ENCODE peak calls at places on chromosomes 6 and 20, in nine cellular contexts. One of them, this sample, is unnamed.

GRCh38 chr6:8006208-8006607 is 58.0 kb downstream of the BLOC1S5 start:
- DNase-seq in AG09309: no peak
- DNase-seq in heart right ventricle: no peak
- DNase-seq in left lung: no peak
- DNase-seq in retinal pigment epithelial cell: no peak
- DNase-seq in CD8-positive, alpha-beta T cell: no peak
- DNase-seq in lung: no peak
- DNase-seq in stomach: no peak
- DNase-seq in ovary: no peak
- DNase-seq in this sample: no peak

GRCh38 chr6:15474196-15474595 is 188.6 kb downstream of the DTNBP1 start:
- DNase-seq in AG09309: peak; percentile 61
- DNase-seq in heart right ventricle: no peak
- DNase-seq in left lung: no peak
- DNase-seq in retinal pigment epithelial cell: no peak
- DNase-seq in CD8-positive, alpha-beta T cell: no peak
- DNase-seq in lung: no peak
- DNase-seq in stomach: no peak
- DNase-seq in ovary: no peak
- DNase-seq in this sample: no peak

GRCh38 chr6:132489376-132489775 is 23.5 kb downstream of the STX7 start:
- DNase-seq in AG09309: no peak
- DNase-seq in heart right ventricle: no peak
- DNase-seq in left lung: no peak
- DNase-seq in retinal pigment epithelial cell: no peak
- DNase-seq in CD8-positive, alpha-beta T cell: no peak
- DNase-seq in lung: no peak
- DNase-seq in stomach: no peak
- DNase-seq in ovary: no peak
- DNase-seq in this sample: no peak

GRCh38 chr6:44512868-44513641 is 125.5 kb downstream of the CDC5L start:
- DNase-seq in AG09309: no peak
- DNase-seq in heart right ventricle: no peak
- DNase-seq in left lung: no peak
- DNase-seq in retinal pigment epithelial cell: no peak
- DNase-seq in CD8-positive, alpha-beta T cell: no peak
- DNase-seq in lung: no peak
- DNase-seq in stomach: no peak
- DNase-seq in ovary: no peak
- DNase-seq in this sample: no peak

GRCh38 chr6:47209632-47210031 is 100.1 kb downstream of the TNFRSF21 start:
- DNase-seq in AG09309: no peak
- DNase-seq in heart right ventricle: peak; percentile 5
- DNase-seq in left lung: no peak
- DNase-seq in retinal pigment epithelial cell: no peak
- DNase-seq in CD8-positive, alpha-beta T cell: no peak
- DNase-seq in lung: no peak
- DNase-seq in stomach: no peak
- DNase-seq in ovary: no peak
- DNase-seq in this sample: no peak

GRCh38 chr6:44126320-44127149 is 717 bp downstream of the MRPL14 start:
- DNase-seq in AG09309: no peak
- DNase-seq in heart right ventricle: peak; percentile 50
- DNase-seq in left lung: peak; percentile 51
- DNase-seq in retinal pigment epithelial cell: no peak
- DNase-seq in CD8-positive, alpha-beta T cell: no peak
- DNase-seq in lung: no peak
- DNase-seq in stomach: peak; percentile 41
- DNase-seq in ovary: peak; percentile 73
- DNase-seq in this sample: no peak

GRCh38 chr20:62186887-62187866 is 4.3 kb downstream of the MTG2 start:
- DNase-seq in AG09309: no peak
- DNase-seq in heart right ventricle: no peak
- DNase-seq in left lung: no peak
- DNase-seq in retinal pigment epithelial cell: no peak
- DNase-seq in CD8-positive, alpha-beta T cell: no peak
- DNase-seq in lung: no peak
- DNase-seq in stomach: no peak
- DNase-seq in ovary: no peak
- DNase-seq in this sample: no peak

GRCh38 chr6:107667790-107668189 is 156.3 kb downstream of the SCML4 start:
- DNase-seq in AG09309: no peak
- DNase-seq in heart right ventricle: no peak
- DNase-seq in left lung: no peak
- DNase-seq in retinal pigment epithelial cell: no peak
- DNase-seq in CD8-positive, alpha-beta T cell: no peak
- DNase-seq in lung: no peak
- DNase-seq in stomach: no peak
- DNase-seq in ovary: no peak
- DNase-seq in this sample: no peak

GRCh38 chr20:2151805-2152727 is 50.4 kb downstream of the STK35 start:
- DNase-seq in AG09309: peak; percentile 40
- DNase-seq in heart right ventricle: no peak
- DNase-seq in left lung: peak; percentile 36
- DNase-seq in retinal pigment epithelial cell: no peak
- DNase-seq in CD8-positive, alpha-beta T cell: no peak
- DNase-seq in lung: peak; percentile 40
- DNase-seq in stomach: peak; percentile 69
- DNase-seq in ovary: no peak
- DNase-seq in this sample: peak; percentile 26

GRCh38 chr6:3748726-3749389 is 2.7 kb downstream of the PXDC1 start:
- DNase-seq in AG09309: no peak
- DNase-seq in heart right ventricle: no peak
- DNase-seq in left lung: no peak
- DNase-seq in retinal pigment epithelial cell: no peak
- DNase-seq in CD8-positive, alpha-beta T cell: no peak
- DNase-seq in lung: no peak
- DNase-seq in stomach: no peak
- DNase-seq in ovary: no peak
- DNase-seq in this sample: no peak
- H3K4me3 ChIP-seq in AG09309: peak overlapping the region; percentile 90
- H3K4me3 ChIP-seq in heart right ventricle: peak overlapping the region; percentile 73
- H3K4me3 ChIP-seq in left lung: peak overlapping the region; percentile 66
- H3K4me3 ChIP-seq in retinal pigment epithelial cell: peak overlapping the region; percentile 81
- H3K4me3 ChIP-seq in CD8-positive, alpha-beta T cell: no peak overlapping the region
- H3K4me3 ChIP-seq in lung: no peak overlapping the region
- H3K4me3 ChIP-seq in stomach: peak overlapping the region; percentile 76
- H3K4me3 ChIP-seq in ovary: no peak overlapping the region
- H3K4me3 ChIP-seq in this sample: peak overlapping the region; percentile 65

GRCh38 chr6:3013901-3014674 is 14.4 kb downstream of the NQO2 start:
- DNase-seq in AG09309: no peak
- DNase-seq in heart right ventricle: no peak
- DNase-seq in left lung: no peak
- DNase-seq in retinal pigment epithelial cell: no peak
- DNase-seq in CD8-positive, alpha-beta T cell: no peak
- DNase-seq in lung: no peak
- DNase-seq in stomach: no peak
- DNase-seq in ovary: no peak
- DNase-seq in this sample: no peak

GRCh38 chr6:3015144-3015543 is 15.4 kb downstream of the NQO2 start:
- DNase-seq in AG09309: no peak
- DNase-seq in heart right ventricle: no peak
- DNase-seq in left lung: no peak
- DNase-seq in retinal pigment epithelial cell: no peak
- DNase-seq in CD8-positive, alpha-beta T cell: no peak
- DNase-seq in lung: no peak
- DNase-seq in stomach: no peak
- DNase-seq in ovary: no peak
- DNase-seq in this sample: no peak

GRCh38 chr6:3016473-3017280 is 17.0 kb downstream of the NQO2 start:
- DNase-seq in AG09309: no peak
- DNase-seq in heart right ventricle: no peak
- DNase-seq in left lung: no peak
- DNase-seq in retinal pigment epithelial cell: no peak
- DNase-seq in CD8-positive, alpha-beta T cell: no peak
- DNase-seq in lung: no peak
- DNase-seq in stomach: no peak
- DNase-seq in ovary: no peak
- DNase-seq in this sample: no peak

GRCh38 chr6:3013486-3013885 is 13.8 kb downstream of the NQO2 start:
- DNase-seq in AG09309: no peak
- DNase-seq in heart right ventricle: peak; percentile 31
- DNase-seq in left lung: peak; percentile 74
- DNase-seq in retinal pigment epithelial cell: no peak
- DNase-seq in CD8-positive, alpha-beta T cell: no peak
- DNase-seq in lung: peak; percentile 60
- DNase-seq in stomach: peak; percentile 38
- DNase-seq in ovary: no peak
- DNase-seq in this sample: no peak

DNA sequence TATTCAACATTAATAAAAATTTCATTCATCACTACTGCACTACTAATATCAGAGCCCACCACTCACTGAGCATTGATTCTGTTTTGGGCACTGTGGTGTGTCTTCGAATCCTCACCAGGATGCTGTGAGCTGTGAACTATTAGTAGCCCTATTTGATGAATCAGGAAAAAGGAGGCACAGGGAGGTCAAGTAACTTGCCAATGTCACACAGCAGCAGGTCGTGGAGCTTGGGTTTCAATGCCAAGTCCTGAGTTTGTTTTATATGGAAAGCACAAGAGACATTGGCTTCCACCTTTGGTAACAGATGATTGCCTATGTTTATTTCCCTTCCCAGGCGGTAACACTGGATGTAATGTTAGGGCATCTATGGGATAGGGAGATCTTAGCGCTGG is 15.0 kb downstream of the NQO2 start:
- DNase-seq in AG09309: no peak
- DNase-seq in heart right ventricle: no peak
- DNase-seq in left lung: no peak
- DNase-seq in retinal pigment epithelial cell: no peak
- DNase-seq in CD8-positive, alpha-beta T cell: no peak
- DNase-seq in lung: no peak
- DNase-seq in stomach: no peak
- DNase-seq in ovary: no peak
- DNase-seq in this sample: no peak
- TF ChIP-seq CTCF in AG09309: no peak
- TF ChIP-seq CTCF in heart right ventricle: no peak
- TF ChIP-seq CTCF in left lung: no peak
- TF ChIP-seq CTCF in retinal pigment epithelial cell: no peak
- TF ChIP-seq CTCF in CD8-positive, alpha-beta T cell: no peak
- TF ChIP-seq CTCF in lung: no peak
- TF ChIP-seq CTCF in stomach: no peak
- TF ChIP-seq CTCF in ovary: no peak
- TF ChIP-seq CTCF in this sample: no peak

DNA sequence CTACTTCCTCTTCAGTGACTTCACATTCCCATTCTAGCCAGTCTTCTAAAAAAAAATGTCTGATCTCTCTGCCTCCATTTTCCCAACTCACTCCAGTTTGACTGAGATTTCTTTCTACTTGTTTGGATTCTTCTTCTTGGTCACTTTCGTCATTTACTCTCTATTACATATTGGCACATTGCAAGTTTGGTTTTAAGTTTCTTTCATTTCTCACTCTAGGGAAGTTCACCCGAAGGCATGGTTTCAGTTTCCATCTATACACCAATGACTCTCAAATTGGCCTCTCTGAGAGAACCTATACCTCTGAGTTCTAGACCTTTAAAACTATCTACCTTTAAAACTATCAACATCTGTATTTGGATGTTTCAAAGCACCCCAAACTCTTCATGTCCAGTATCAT is 51.3 kb downstream of the CD109 start:
- DNase-seq in AG09309: no peak
- DNase-seq in heart right ventricle: no peak
- DNase-seq in left lung: no peak
- DNase-seq in retinal pigment epithelial cell: no peak
- DNase-seq in CD8-positive, alpha-beta T cell: no peak
- DNase-seq in lung: no peak
- DNase-seq in stomach: no peak
- DNase-seq in ovary: no peak
- DNase-seq in this sample: no peak
- H3K4me3 ChIP-seq in AG09309: no peak overlapping the region
- H3K4me3 ChIP-seq in heart right ventricle: no peak overlapping the region
- H3K4me3 ChIP-seq in left lung: peak overlapping the region; percentile 18
- H3K4me3 ChIP-seq in retinal pigment epithelial cell: no peak overlapping the region
- H3K4me3 ChIP-seq in CD8-positive, alpha-beta T cell: no peak overlapping the region
- H3K4me3 ChIP-seq in lung: no peak overlapping the region
- H3K4me3 ChIP-seq in stomach: no peak overlapping the region
- H3K4me3 ChIP-seq in ovary: no peak overlapping the region
- H3K4me3 ChIP-seq in this sample: no peak overlapping the region

DNA sequence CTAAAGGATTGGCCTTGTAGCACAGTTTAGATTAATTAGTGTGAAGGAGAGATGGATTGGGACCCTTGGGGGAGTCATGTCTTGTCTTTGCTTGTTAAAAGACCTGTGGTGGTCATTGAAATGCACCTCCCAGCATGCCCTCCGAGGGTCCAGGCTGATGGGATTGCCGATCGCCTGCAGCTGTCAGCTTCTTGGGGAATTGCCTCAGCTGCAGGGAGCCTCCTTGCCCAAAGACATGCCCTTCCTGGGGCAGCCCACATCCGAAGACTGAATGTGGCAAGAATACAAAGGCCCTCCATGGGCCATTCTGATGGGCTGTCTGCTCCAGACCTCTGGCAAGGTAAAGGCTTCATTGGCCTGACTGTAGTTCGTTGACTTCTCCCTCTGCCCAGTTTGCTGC is 150.7 kb downstream of the FARS2 start:
- DNase-seq in AG09309: no peak
- DNase-seq in heart right ventricle: no peak
- DNase-seq in left lung: no peak
- DNase-seq in retinal pigment epithelial cell: no peak
- DNase-seq in CD8-positive, alpha-beta T cell: no peak
- DNase-seq in lung: no peak
- DNase-seq in stomach: no peak
- DNase-seq in ovary: no peak
- DNase-seq in this sample: no peak
- TF ChIP-seq CTCF in AG09309: no peak
- TF ChIP-seq CTCF in heart right ventricle: no peak
- TF ChIP-seq CTCF in left lung: no peak
- TF ChIP-seq CTCF in retinal pigment epithelial cell: no peak
- TF ChIP-seq CTCF in CD8-positive, alpha-beta T cell: no peak
- TF ChIP-seq CTCF in lung: no peak
- TF ChIP-seq CTCF in stomach: no peak
- TF ChIP-seq CTCF in ovary: no peak
- TF ChIP-seq CTCF in this sample: no peak

GRCh38 chr6:39338406-39338805 is 15.9 kb upstream of the KCNK16 start:
- DNase-seq in AG09309: no peak
- DNase-seq in heart right ventricle: no peak
- DNase-seq in left lung: no peak
- DNase-seq in retinal pigment epithelial cell: no peak
- DNase-seq in CD8-positive, alpha-beta T cell: no peak
- DNase-seq in lung: no peak
- DNase-seq in stomach: no peak
- DNase-seq in ovary: no peak
- DNase-seq in this sample: no peak
- H3K4me3 ChIP-seq in AG09309: no peak overlapping the region
- H3K4me3 ChIP-seq in heart right ventricle: no peak overlapping the region
- H3K4me3 ChIP-seq in left lung: no peak overlapping the region
- H3K4me3 ChIP-seq in retinal pigment epithelial cell: no peak overlapping the region
- H3K4me3 ChIP-seq in CD8-positive, alpha-beta T cell: no peak overlapping the region
- H3K4me3 ChIP-seq in lung: no peak overlapping the region
- H3K4me3 ChIP-seq in stomach: no peak overlapping the region
- H3K4me3 ChIP-seq in ovary: no peak overlapping the region
- H3K4me3 ChIP-seq in this sample: no peak overlapping the region

GRCh38 chr6:1313755-1314503 is 2.0 kb downstream of the FOXQ1 start:
- DNase-seq in AG09309: no peak
- DNase-seq in heart right ventricle: no peak
- DNase-seq in left lung: peak; percentile 49
- DNase-seq in retinal pigment epithelial cell: no peak
- DNase-seq in CD8-positive, alpha-beta T cell: no peak
- DNase-seq in lung: no peak
- DNase-seq in stomach: peak; percentile 75
- DNase-seq in ovary: no peak
- DNase-seq in this sample: no peak
- TF ChIP-seq CTCF in AG09309: peak; percentile 27
- TF ChIP-seq CTCF in heart right ventricle: peak; percentile 38
- TF ChIP-seq CTCF in left lung: peak; percentile 48
- TF ChIP-seq CTCF in retinal pigment epithelial cell: peak; percentile 50
- TF ChIP-seq CTCF in CD8-positive, alpha-beta T cell: no peak
- TF ChIP-seq CTCF in lung: peak; percentile 9
- TF ChIP-seq CTCF in stomach: no peak
- TF ChIP-seq CTCF in ovary: no peak
- TF ChIP-seq CTCF in this sample: peak; percentile 23